ENCODE peak calls at places on chromosome 13, in seven cellular contexts. E is amygdala; N is activated naive CD4-positive, alpha-beta T cell treated with Interleukin-2 at 50 U/mL for 16 hours; O is uterus; L is left cardiac atrium; H is occipital lobe; S is IMR-90. G is an unnamed sample.
A peak's percentile ranks its signal among the peaks of the same experiment; 100 is the strongest.

GRCh38 chr13:21637296-21637695 is 33.3 kb upstream of the MICU2 start:
- DNase-seq in E (no peak), N (peak; percentile 21), O (no peak), L (peak; percentile 29), H (peak; percentile 19), S (peak; percentile 43), G (no peak)

GRCh38 chr13:109100705-109101104 is 471.3 kb downstream of the MYO16 start:
- DNase-seq in E (peak; percentile 26), N (no peak), O (no peak), L (no peak), H (peak; percentile 8), S (no peak), G (no peak)

GRCh38 chr13:26186995-26187394 is 35.1 kb downstream of the RNF6 start:
- DNase-seq in E (no peak), N (no peak), O (no peak), L (no peak), H (no peak), S (no peak), G (no peak)

GRCh38 chr13:44938854-44939253 is 50.4 kb downstream of the NUFIP1 start:
- DNase-seq in E (no peak), N (no peak), O (no peak), L (no peak), H (no peak), S (no peak), G (no peak)

GRCh38 chr13:27014406-27015359 is 156.9 kb downstream of the USP12 start:
- DNase-seq in E (no peak), N (no peak), O (no peak), L (no peak), H (no peak), S (no peak), G (no peak)

GRCh38 chr13:50910483-50910805 is 853 bp downstream of the RNASEH2B start:
- DNase-seq in E (no peak), N (no peak), O (peak; percentile 49), L (no peak), H (no peak), S (peak; percentile 42), G (peak; percentile 50)

GRCh38 chr13:85379991-85380390 is 419.2 kb downstream of the SLITRK6 start:
- DNase-seq in E (no peak), N (no peak), O (no peak), L (no peak), H (no peak), S (no peak), G (no peak)

GRCh38 chr13:113918981-113919646 is 54.8 kb downstream of the C13orf46 start:
- DNase-seq in E (no peak), N (no peak), O (no peak), L (no peak), H (no peak), S (no peak), G (no peak)

GRCh38 chr13:52162279-52163101 is 3.1 kb upstream of the NEK3 start:
- DNase-seq in E (no peak), N (no peak), O (no peak), L (no peak), H (no peak), S (peak; percentile 70), G (no peak)

GRCh38 chr13:34931572-34931971 is 10.5 kb upstream of the NBEA start:
- DNase-seq in E (no peak), N (no peak), O (no peak), L (no peak), H (no peak), S (peak; percentile 3), G (no peak)

GRCh38 chr13:50761406-50761805 is 82.1 kb downstream of the DLEU7 start:
- DNase-seq in E (no peak), N (no peak), O (no peak), L (no peak), H (no peak), S (no peak), G (no peak)

GRCh38 chr13:31747966-31748365 is 8.6 kb downstream of the RXFP2 start:
- DNase-seq in E (no peak), N (no peak), O (no peak), L (no peak), H (no peak), S (no peak), G (no peak)

GRCh38 chr13:75704194-75704941 is 68.2 kb downstream of the LMO7 start:
- DNase-seq in E (no peak), N (no peak), O (no peak), L (no peak), H (no peak), S (peak; percentile 85), G (no peak)

GRCh38 chr13:44267966-44268365 is 105.7 kb upstream of the SERP2 start:
- DNase-seq in E (no peak), N (no peak), O (no peak), L (no peak), H (no peak), S (peak; percentile 80), G (no peak)

GRCh38 chr13:27022571-27023311 is 148.9 kb downstream of the USP12 start:
- DNase-seq in E (peak; percentile 53), N (no peak), O (no peak), L (no peak), H (peak; percentile 41), S (peak; percentile 89), G (no peak)

GRCh38 chr13:75217949-75218348 is 264.0 kb downstream of the TBC1D4 start:
- DNase-seq in E (no peak), N (no peak), O (no peak), L (no peak), H (no peak), S (peak; percentile 4), G (no peak)

GRCh38 chr13:44050450-44051063 is 170.9 kb downstream of the LACC1 start:
- DNase-seq in E (peak; percentile 4), N (no peak), O (no peak), L (no peak), H (no peak), S (peak; percentile 52), G (no peak)

GRCh38 chr13:99407906-99408702 is 93.2 kb upstream of the TM9SF2 start:
- DNase-seq in E (no peak), N (no peak), O (no peak), L (no peak), H (no peak), S (no peak), G (no peak)

GRCh38 chr13:35941374-35941773 is 189.8 kb downstream of the DCLK1 start:
- DNase-seq in E (no peak), N (no peak), O (no peak), L (no peak), H (no peak), S (no peak), G (no peak)

GRCh38 chr13:50543767-50544166 is 299.7 kb downstream of the DLEU7 start:
- DNase-seq in E (no peak), N (no peak), O (no peak), L (peak; percentile 25), H (no peak), S (peak; percentile 91), G (no peak)

GRCh38 chr13:99894835-99895427 is 76.6 kb downstream of the ZIC5 start:
- DNase-seq in E (no peak), N (no peak), O (no peak), L (no peak), H (no peak), S (no peak), G (no peak)

GRCh38 chr13:30744056-30744684 is 8.8 kb downstream of the ALOX5AP start:
- DNase-seq in E (no peak), N (peak; percentile 86), O (no peak), L (peak; percentile 33), H (no peak), S (peak; percentile 61), G (no peak)

GRCh38 chr13:47005761-47006414 is 109.0 kb upstream of the HTR2A start:
- DNase-seq in E (no peak), N (no peak), O (no peak), L (no peak), H (no peak), S (peak; percentile 22), G (no peak)

GRCh38 chr13:108961542-108962125 is 332.2 kb downstream of the MYO16 start:
- DNase-seq in E (no peak), N (no peak), O (no peak), L (no peak), H (no peak), S (peak; percentile 62), G (no peak)

GRCh38 chr13:112850273-112850672 is 118.7 kb upstream of the MCF2L start:
- DNase-seq in E (no peak), N (no peak), O (no peak), L (no peak), H (no peak), S (no peak), G (no peak)

GRCh38 chr13:114235697-114236096 is 1.0 kb downstream of the CDC16 start:
- DNase-seq in E (no peak), N (no peak), O (no peak), L (no peak), H (no peak), S (no peak), G (no peak)

GRCh38 chr13:98650376-98651107 is 73.6 kb upstream of the STK24 start:
- DNase-seq in E (no peak), N (no peak), O (no peak), L (no peak), H (no peak), S (no peak), G (no peak)

GRCh38 chr13:79393564-79394249 is 12.3 kb downstream of the RBM26 start:
- DNase-seq in E (no peak), N (no peak), O (no peak), L (no peak), H (no peak), S (no peak), G (no peak)

GRCh38 chr13:113350065-113350937 is 13.6 kb downstream of the GRTP1 start:
- DNase-seq in E (no peak), N (no peak), O (no peak), L (no peak), H (no peak), S (no peak), G (no peak)